ENCODE peak calls at places on chromosomes 12 and 14, in five cellular contexts. Y, A, K, H and V are unnamed samples.

GRCh38 chr12:49367381-49368239 is at the start of gene SPATS2:
- DNase-seq in K (no peak), Y (no peak), H (no peak), A (no peak), V (peak; percentile 100)

GRCh38 chr12:101749657-101750056 is 10.4 kb upstream of the SYCP3 start:
- DNase-seq in H (no peak), K (no peak), A (no peak), Y (no peak), V (no peak)

GRCh38 chr12:110786012-110786411 is 43.3 kb upstream of the PPP1CC start:
- DNase-seq in A (no peak), K (no peak), Y (no peak), H (no peak), V (no peak)

GRCh38 chr14:55579724-55580400 is at the start of gene KTN1:
- DNase-seq in K (peak; percentile 91), H (peak; percentile 88), Y (peak; percentile 82), A (peak; percentile 81), V (peak; percentile 86)

GRCh38 chr14:73713206-73713803 is 879 bp downstream of the PNMA1 start:
- DNase-seq in H (peak; percentile 57), K (no peak), Y (no peak), A (no peak), V (no peak)

GRCh38 chr14:74737753-74738325 is 24.9 kb downstream of the FCF1 start:
- DNase-seq in K (no peak), H (no peak), A (no peak), Y (no peak), V (no peak)

GRCh38 chr12:83472350-83472749 is 785.6 kb downstream of the TMTC2 start:
- DNase-seq in K (no peak), A (no peak), H (no peak), Y (no peak), V (no peak)

GRCh38 chr14:22472935-22473854 is 115.8 kb downstream of the DAD1 start:
- DNase-seq in K (peak; percentile 42), H (no peak), A (peak; percentile 43), Y (peak; percentile 46), V (peak; percentile 44)

GRCh38 chr12:31369712-31370521 is 44.0 kb upstream of the SINHCAF start:
- DNase-seq in A (peak; percentile 49), K (no peak), H (no peak), Y (peak; percentile 30), V (peak; percentile 44)

GRCh38 chr14:85248881-85249635 is 280.9 kb upstream of the FLRT2 start:
- DNase-seq in A (no peak), Y (no peak), H (no peak), K (no peak), V (no peak)